ENCODE peak calls at places on chromosome 20, in five cellular contexts. J, V, C, N and X are unnamed samples.

GRCh38 chr20:2749951-2750342 is 50.5 kb downstream of the CPXM1 start:
- DNase-seq in J (no peak), V (no peak), N (no peak), C (no peak), X (peak)

GRCh38 chr20:23023621-23024187 is 11.4 kb upstream of the SSTR4 start:
- DNase-seq in C (no peak), J (no peak), V (no peak), N (no peak), X (no peak)

GRCh38 chr20:1711266-1711665 is 53.7 kb upstream of the SIRPG start:
- DNase-seq in N (no peak), J (no peak), V (no peak), C (no peak), X (no peak)

GRCh38 chr20:62822788-62823651 is 6.2 kb downstream of the COL9A3 start:
- DNase-seq in N (peak), C (peak), V (peak), J (peak), X (no peak)

GRCh38 chr20:24766826-24767622 is 182.0 kb upstream of the CST7 start:
- DNase-seq in J (no peak), N (peak), C (no peak), V (no peak), X (no peak)

GRCh38 chr20:59441860-59442810 is 141.7 kb downstream of the EDN3 start:
- DNase-seq in N (no peak), J (no peak), C (no peak), V (no peak), X (peak)

GRCh38 chr20:50477260-50477659 is 32.9 kb upstream of the PTPN1 start:
- DNase-seq in N (no peak), C (no peak), J (no peak), V (no peak), X (no peak)

GRCh38 chr20:11734431-11734830 is 183.3 kb upstream of the BTBD3 start:
- DNase-seq in N (no peak), J (peak), V (no peak), C (peak), X (no peak)

GRCh38 chr20:57483287-57484050 is 41.5 kb downstream of the CTCFL start:
- DNase-seq in N (no peak), V (no peak), C (no peak), J (no peak), X (no peak)

GRCh38 chr20:37907330-37907676 is 4.4 kb downstream of the VSTM2L start:
- DNase-seq in V (no peak), C (no peak), J (peak), N (no peak), X (no peak)

GRCh38 chr20:32966881-32967781 is 37.1 kb downstream of the SUN5 start:
- DNase-seq in V (peak), J (no peak), N (no peak), C (no peak), X (peak)

GRCh38 chr20:58596244-58597010 is 54.7 kb upstream of the STX16 start:
- DNase-seq in J (no peak), N (no peak), C (no peak), V (no peak), X (no peak)

GRCh38 chr20:23570178-23570577 is 1.9 kb upstream of the CST9L start:
- DNase-seq in V (no peak), N (no peak), C (no peak), J (no peak), X (peak)

GRCh38 chr20:58876437-58876836 is 23.9 kb downstream of the GNAS start:
- DNase-seq in J (no peak), C (no peak), V (no peak), N (no peak), X (no peak)

GRCh38 chr20:6209093-6209492 is 86.3 kb upstream of the FERMT1 start:
- DNase-seq in N (no peak), J (no peak), C (no peak), V (no peak), X (no peak)

GRCh38 chr20:19628570-19629134 is 129.4 kb upstream of the RIN2 start:
- DNase-seq in C (peak), J (peak), V (peak), N (peak), X (no peak)

GRCh38 chr20:25046181-25046641 is 11.7 kb downstream of the ACSS1 start:
- DNase-seq in N (peak), C (no peak), J (no peak), V (no peak), X (peak)

GRCh38 chr20:32282461-32282860 is 5.0 kb downstream of the KIF3B start:
- DNase-seq in J (peak), N (no peak), V (no peak), C (peak), X (no peak)

GRCh38 chr20:24702501-24703283 is 233.3 kb downstream of the SYNDIG1 start:
- DNase-seq in C (no peak), J (no peak), N (no peak), V (no peak), X (no peak)

GRCh38 chr20:46899619-46900018 is 5.0 kb downstream of the EYA2 start:
- DNase-seq in V (no peak), C (no peak), N (no peak), J (no peak), X (no peak)